ENCODE peak calls at places on chromosome 12, in ten cellular contexts. P, T, Q, N, I, Y, A, D, V and G are unnamed samples.
A peak's percentile ranks its signal among the peaks of the same experiment; 100 is the strongest.

GRCh38 chr12:109893250-109893995 is 6.7 kb upstream of the TCHP start:
- DNase-seq in P (no peak), T (no peak), Q (no peak), N (no peak), I (no peak), Y (no peak), A (no peak), D (no peak), V (no peak), G (no peak)

GRCh38 chr12:18861287-18861858 is 123.5 kb downstream of the CAPZA3 start:
- DNase-seq in P (no peak), T (no peak), Q (no peak), N (peak; percentile 72), I (peak; percentile 6), Y (peak; percentile 65), A (peak; percentile 47), D (no peak), V (no peak), G (no peak)

GRCh38 chr12:54352891-54353874 is 11.1 kb downstream of the GPR84 start:
- DNase-seq in P (no peak), T (no peak), Q (peak; percentile 56), N (no peak), I (no peak), Y (peak; percentile 71), A (no peak), D (peak; percentile 78), V (no peak), G (no peak)

GRCh38 chr12:47903927-47904646 is 707 bp downstream of the VDR start:
- DNase-seq in P (peak; percentile 58), T (peak; percentile 63), Q (no peak), N (peak; percentile 86), I (peak; percentile 65), Y (peak; percentile 77), A (peak; percentile 29), D (peak; percentile 79), V (peak; percentile 28), G (peak; percentile 84)

GRCh38 chr12:22530-23201 is 43.9 kb upstream of the IQSEC3 start:
- DNase-seq in P (no peak), T (no peak), Q (no peak), N (peak; percentile 0), I (no peak), Y (no peak), A (no peak), D (no peak), V (no peak), G (no peak)

GRCh38 chr12:105253882-105254513 is 18.0 kb upstream of the APPL2 start:
- DNase-seq in P (no peak), T (no peak), Q (no peak), N (peak; percentile 85), I (no peak), Y (peak; percentile 61), A (no peak), D (no peak), V (no peak), G (no peak)

GRCh38 chr12:117590386-117590785 is 229.0 kb upstream of the NOS1 start:
- DNase-seq in P (no peak), T (no peak), Q (no peak), N (no peak), I (no peak), Y (no peak), A (no peak), D (no peak), V (no peak), G (no peak)

GRCh38 chr12:11681211-11681610 is 31.7 kb downstream of the ETV6 start:
- DNase-seq in P (no peak), T (no peak), Q (no peak), N (no peak), I (no peak), Y (no peak), A (no peak), D (no peak), V (no peak), G (no peak)

GRCh38 chr12:69653703-69654102 is 43.0 kb upstream of the LRRC10 start:
- DNase-seq in P (no peak), T (no peak), Q (no peak), N (no peak), I (no peak), Y (peak; percentile 68), A (no peak), D (no peak), V (no peak), G (no peak)

GRCh38 chr12:58504539-58504938 is 415.8 kb downstream of the LRIG3 start:
- DNase-seq in P (no peak), T (no peak), Q (no peak), N (peak; percentile 51), I (no peak), Y (peak; percentile 42), A (no peak), D (no peak), V (no peak), G (no peak)

GRCh38 chr12:43011383-43011926 is 421.9 kb upstream of the PRICKLE1 start:
- DNase-seq in P (no peak), T (no peak), Q (no peak), N (no peak), I (no peak), Y (no peak), A (no peak), D (no peak), V (no peak), G (no peak)

GRCh38 chr12:127257366-127257935 is 1009.5 kb upstream of the TMEM132C start:
- DNase-seq in P (no peak), T (no peak), Q (no peak), N (peak; percentile 50), I (no peak), Y (no peak), A (no peak), D (no peak), V (no peak), G (no peak)

GRCh38 chr12:95146767-95147166 is 70.5 kb downstream of the FGD6 start:
- DNase-seq in P (no peak), T (no peak), Q (peak; percentile 83), N (no peak), I (no peak), Y (no peak), A (no peak), D (no peak), V (no peak), G (no peak)

GRCh38 chr12:57243521-57244305 is 7.3 kb downstream of the STAC3 start:
- DNase-seq in P (peak; percentile 85), T (peak; percentile 81), Q (peak; percentile 81), N (peak; percentile 88), I (peak; percentile 86), Y (peak; percentile 73), A (peak; percentile 74), D (peak; percentile 85), V (no peak), G (peak; percentile 87)

GRCh38 chr12:57241556-57242310 is 9.3 kb downstream of the STAC3 start:
- DNase-seq in P (no peak), T (peak; percentile 29), Q (no peak), N (no peak), I (no peak), Y (no peak), A (no peak), D (peak; percentile 65), V (no peak), G (no peak)

GRCh38 chr12:57242329-57242690 is 8.7 kb downstream of the STAC3 start:
- DNase-seq in P (no peak), T (peak; percentile 66), Q (no peak), N (no peak), I (peak; percentile 20), Y (no peak), A (no peak), D (peak; percentile 71), V (no peak), G (no peak)

GRCh38 chr12:57244306-57244696 is 6.7 kb downstream of the STAC3 start:
- DNase-seq in P (no peak), T (no peak), Q (no peak), N (no peak), I (no peak), Y (no peak), A (no peak), D (peak; percentile 53), V (no peak), G (no peak)

GRCh38 chr12:57242691-57243454 is 8.1 kb downstream of the STAC3 start:
- DNase-seq in P (peak; percentile 73), T (peak; percentile 56), Q (peak; percentile 77), N (peak; percentile 68), I (peak; percentile 72), Y (peak; percentile 43), A (peak; percentile 56), D (peak; percentile 75), V (no peak), G (peak; percentile 87)
- H3K4me1 ChIP-seq in P (peaks cover 62% of the 10 kb centered on the region), T (peaks cover 66% of the 10 kb centered on the region), Q (peaks cover 18% of the 10 kb centered on the region), N (peaks cover 33% of the 10 kb centered on the region), I (peaks cover 61% of the 10 kb centered on the region), Y (peaks cover 25% of the 10 kb centered on the region), A (peaks cover 42% of the 10 kb centered on the region), D (no peaks in the 10 kb centered on the region), V (peaks cover 60% of the 10 kb centered on the region), G (peaks cover 4% of the 10 kb centered on the region)

DNA sequence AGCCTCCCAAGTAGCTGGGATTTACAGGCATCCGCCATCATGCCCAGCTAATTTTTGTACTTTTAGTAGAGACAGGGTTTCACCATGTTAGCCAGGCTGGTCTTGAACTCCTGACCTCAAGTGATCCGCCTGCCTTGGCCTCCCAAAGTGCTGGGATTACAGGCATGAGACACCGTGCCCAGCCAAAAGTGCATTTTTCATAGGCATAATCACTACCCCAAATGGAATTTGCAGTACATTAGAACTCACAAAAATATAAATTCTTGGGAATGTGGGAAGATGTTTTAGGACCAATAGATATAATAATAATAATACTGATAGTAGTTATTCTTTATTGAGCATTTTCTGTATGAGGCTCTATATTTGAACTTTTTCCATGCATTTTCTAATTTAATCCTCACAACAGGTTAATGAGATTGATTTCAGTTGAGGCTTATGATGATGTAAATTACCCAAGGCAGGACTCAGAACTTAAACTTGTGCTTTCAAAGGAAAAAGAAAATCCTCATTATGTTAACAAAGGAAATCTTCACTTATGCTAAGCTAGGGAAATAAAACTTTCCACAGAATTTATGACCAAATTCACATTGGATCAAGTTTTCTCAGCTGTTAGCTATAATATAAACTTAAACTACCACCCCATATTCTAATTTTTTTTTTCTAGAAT is 121.6 kb downstream of the SRGAP1 start:
- DNase-seq in P (no peak), T (no peak), Q (no peak), N (no peak), I (no peak), Y (peak; percentile 12), A (no peak), D (no peak), V (no peak), G (no peak)
- H3K4me1 ChIP-seq in P (no peaks in the 10 kb centered on the region), T (no peaks in the 10 kb centered on the region), Q (peaks cover 20% of the 10 kb centered on the region), N (peaks cover 13% of the 10 kb centered on the region), I (no peaks in the 10 kb centered on the region), Y (peaks cover 11% of the 10 kb centered on the region), A (peaks cover 11% of the 10 kb centered on the region), D (no peaks in the 10 kb centered on the region), V (peaks cover 16% of the 10 kb centered on the region), G (no peaks in the 10 kb centered on the region)

GRCh38 chr12:46384451-46385301 is 12.1 kb upstream of the SLC38A2 start:
- DNase-seq in P (no peak), T (no peak), Q (no peak), N (peak; percentile 70), I (no peak), Y (peak; percentile 42), A (no peak), D (no peak), V (no peak), G (no peak)
- H3K4me1 ChIP-seq in P (peaks cover 48% of the 10 kb centered on the region), T (peaks cover 51% of the 10 kb centered on the region), Q (peaks cover 25% of the 10 kb centered on the region), N (peaks cover 60% of the 10 kb centered on the region), I (peaks cover 26% of the 10 kb centered on the region), Y (peaks cover 38% of the 10 kb centered on the region), A (peaks cover 57% of the 10 kb centered on the region), D (no peaks in the 10 kb centered on the region), V (peaks cover 58% of the 10 kb centered on the region), G (peaks cover 14% of the 10 kb centered on the region)

DNA sequence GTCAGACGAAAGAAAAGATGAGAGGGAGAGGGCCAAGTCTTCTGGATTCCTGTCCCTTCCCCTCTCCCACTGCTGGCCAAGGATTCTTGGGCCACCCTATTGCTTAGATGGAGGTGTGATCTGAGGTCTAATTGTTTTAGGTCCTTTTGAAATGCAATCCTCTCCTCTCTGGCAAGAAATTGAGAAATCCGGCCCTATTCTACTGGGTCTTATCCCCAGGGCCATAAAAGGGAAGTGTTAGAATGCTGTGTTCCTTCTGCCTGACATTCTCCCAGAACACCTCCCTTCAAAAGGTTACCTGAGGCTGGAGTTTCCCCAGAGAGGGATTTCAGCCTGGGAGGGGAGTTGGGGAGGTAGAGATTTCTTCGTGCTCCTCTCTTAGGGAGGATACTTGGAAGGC is 4.4 kb downstream of the WNT5B start:
- DNase-seq in P (no peak), T (no peak), Q (no peak), N (no peak), I (no peak), Y (no peak), A (no peak), D (no peak), V (no peak), G (no peak)
- H3K4me1 ChIP-seq in P (peaks cover 18% of the 10 kb centered on the region), T (peaks cover 13% of the 10 kb centered on the region), Q (peaks cover 5% of the 10 kb centered on the region), N (peaks cover 9% of the 10 kb centered on the region), I (peaks cover 16% of the 10 kb centered on the region), Y (peaks cover 9% of the 10 kb centered on the region), A (peaks cover 3% of the 10 kb centered on the region), D (no peaks in the 10 kb centered on the region), V (peaks cover 20% of the 10 kb centered on the region), G (no peaks in the 10 kb centered on the region)